ENCODE peak calls at places on chromosomes 11 and 22, in five cellular contexts. T is Panc1, D is NCI-H1417, F is NCI-H510A treated with DMSO at 0.1 percent for 48 hours, X is DMS 273 treated with DMSO at 0.1 percent for 48 hours. I is an unnamed sample.

GRCh38 chr11:114243461-114244372 is 52.5 kb upstream of the NNMT start:
- DNase-seq in F (peak; percentile 41), X (no peak), D (peak; percentile 89), T (no peak), I (peak; percentile 55)

GRCh38 chr22:23033116-23033905 is 37.0 kb upstream of the GNAZ start:
- DNase-seq in X (no peak), T (no peak), F (no peak), D (no peak), I (no peak)

GRCh38 chr11:87356428-87356827 is 318.7 kb downstream of the TMEM135 start:
- DNase-seq in F (peak; percentile 24), T (no peak), X (no peak), D (peak; percentile 28), I (peak; percentile 74)

GRCh38 chr22:22748297-22748743 is 103.9 kb downstream of the GGTLC2 start:
- DNase-seq in T (no peak), D (peak; percentile 18), F (peak; percentile 1), X (no peak), I (peak; percentile 0)

GRCh38 chr11:20048246-20048645 is 112.0 kb downstream of the DBX1 start:
- DNase-seq in D (no peak), F (no peak), T (no peak), X (no peak), I (no peak)

GRCh38 chr11:119166368-119167076 is 2.0 kb upstream of the NLRX1 start:
- DNase-seq in F (no peak), X (no peak), T (peak; percentile 30), D (no peak), I (no peak)

GRCh38 chr22:30947163-30947820 is 21.3 kb downstream of the MORC2 start:
- DNase-seq in T (no peak), D (peak; percentile 3), X (no peak), F (no peak), I (peak; percentile 83)

GRCh38 chr11:44005076-44005800 is 42.5 kb upstream of the ACCSL start:
- DNase-seq in D (peak; percentile 84), T (no peak), X (no peak), F (no peak), I (peak; percentile 25)

GRCh38 chr11:65879622-65880021 is at the start of gene CTSW:
- DNase-seq in T (no peak), D (no peak), X (no peak), F (no peak), I (no peak)

GRCh38 chr11:94776351-94777321 is 8.5 kb downstream of the AMOTL1 start:
- DNase-seq in T (no peak), F (peak; percentile 89), D (peak; percentile 73), X (no peak), I (peak; percentile 65)

GRCh38 chr22:23503736-23504440 is 76.2 kb downstream of the IGLL1 start:
- DNase-seq in X (no peak), F (no peak), D (no peak), T (no peak), I (no peak)

GRCh38 chr22:16956290-16956689 is 51.7 kb downstream of the GAB4 start:
- DNase-seq in D (no peak), F (no peak), X (no peak), T (no peak), I (no peak)

GRCh38 chr11:1863352-1864215 is 10.7 kb downstream of the LSP1 start:
- DNase-seq in X (no peak), F (no peak), T (no peak), D (peak; percentile 11), I (peak; percentile 45)

I was measured in NCI-H345.